ENCODE peak calls at places on chromosomes 5 and 9, in six cellular contexts. One of them, this sample, is unnamed.
A peak's percentile ranks its signal among the peaks of the same experiment; 100 is the strongest.

GRCh38 chr5:117682416-117682815 is 1107.8 kb upstream of the SEMA6A start:
- DNase-seq in AG09319: no peak
- DNase-seq in activated T-cell treated with anti-CD3 and anti-CD28 coated beads, Interleukin-2, amount 50 U/mL, for 24 hours: no peak
- DNase-seq in activated naive CD4-positive, alpha-beta T cell treated with Interleukin-2 at 50 U/mL for 16 hours: no peak
- DNase-seq in Calu3: no peak
- DNase-seq in NCI-H1092 treated with DMSO at 0.1 percent for 48 hours: no peak
- DNase-seq in this sample: peak; percentile 2

GRCh38 chr5:34914671-34915138 is 599 bp downstream of the RAD1 start:
- DNase-seq in AG09319: no peak
- DNase-seq in activated T-cell treated with anti-CD3 and anti-CD28 coated beads, Interleukin-2, amount 50 U/mL, for 24 hours: peak; percentile 60
- DNase-seq in activated naive CD4-positive, alpha-beta T cell treated with Interleukin-2 at 50 U/mL for 16 hours: peak; percentile 23
- DNase-seq in Calu3: no peak
- DNase-seq in NCI-H1092 treated with DMSO at 0.1 percent for 48 hours: no peak
- DNase-seq in this sample: peak; percentile 26

GRCh38 chr5:147460380-147460779 is 49.5 kb downstream of the DPYSL3 start:
- DNase-seq in AG09319: no peak
- DNase-seq in activated T-cell treated with anti-CD3 and anti-CD28 coated beads, Interleukin-2, amount 50 U/mL, for 24 hours: no peak
- DNase-seq in activated naive CD4-positive, alpha-beta T cell treated with Interleukin-2 at 50 U/mL for 16 hours: no peak
- DNase-seq in Calu3: no peak
- DNase-seq in NCI-H1092 treated with DMSO at 0.1 percent for 48 hours: no peak
- DNase-seq in this sample: no peak

GRCh38 chr5:91219803-91220371 is 163.2 kb downstream of the ARRDC3 start:
- DNase-seq in AG09319: no peak
- DNase-seq in activated T-cell treated with anti-CD3 and anti-CD28 coated beads, Interleukin-2, amount 50 U/mL, for 24 hours: peak; percentile 36
- DNase-seq in activated naive CD4-positive, alpha-beta T cell treated with Interleukin-2 at 50 U/mL for 16 hours: peak; percentile 29
- DNase-seq in Calu3: peak; percentile 56
- DNase-seq in NCI-H1092 treated with DMSO at 0.1 percent for 48 hours: no peak
- DNase-seq in this sample: peak; percentile 74

GRCh38 chr9:113322671-113323070 is 17.4 kb downstream of the WDR31 start:
- DNase-seq in AG09319: no peak
- DNase-seq in activated T-cell treated with anti-CD3 and anti-CD28 coated beads, Interleukin-2, amount 50 U/mL, for 24 hours: no peak
- DNase-seq in activated naive CD4-positive, alpha-beta T cell treated with Interleukin-2 at 50 U/mL for 16 hours: no peak
- DNase-seq in Calu3: no peak
- DNase-seq in NCI-H1092 treated with DMSO at 0.1 percent for 48 hours: no peak
- DNase-seq in this sample: no peak

GRCh38 chr5:107337281-107337680 is 333.5 kb downstream of the EFNA5 start:
- DNase-seq in AG09319: no peak
- DNase-seq in activated T-cell treated with anti-CD3 and anti-CD28 coated beads, Interleukin-2, amount 50 U/mL, for 24 hours: no peak
- DNase-seq in activated naive CD4-positive, alpha-beta T cell treated with Interleukin-2 at 50 U/mL for 16 hours: no peak
- DNase-seq in Calu3: no peak
- DNase-seq in NCI-H1092 treated with DMSO at 0.1 percent for 48 hours: no peak
- DNase-seq in this sample: no peak

GRCh38 chr5:142984016-142984415 is 213.8 kb downstream of the ARHGAP26 start:
- DNase-seq in AG09319: no peak
- DNase-seq in activated T-cell treated with anti-CD3 and anti-CD28 coated beads, Interleukin-2, amount 50 U/mL, for 24 hours: no peak
- DNase-seq in activated naive CD4-positive, alpha-beta T cell treated with Interleukin-2 at 50 U/mL for 16 hours: no peak
- DNase-seq in Calu3: no peak
- DNase-seq in NCI-H1092 treated with DMSO at 0.1 percent for 48 hours: no peak
- DNase-seq in this sample: no peak

GRCh38 chr9:91532325-91532724 is 108.7 kb upstream of the NFIL3 start:
- DNase-seq in AG09319: no peak
- DNase-seq in activated T-cell treated with anti-CD3 and anti-CD28 coated beads, Interleukin-2, amount 50 U/mL, for 24 hours: no peak
- DNase-seq in activated naive CD4-positive, alpha-beta T cell treated with Interleukin-2 at 50 U/mL for 16 hours: no peak
- DNase-seq in Calu3: no peak
- DNase-seq in NCI-H1092 treated with DMSO at 0.1 percent for 48 hours: no peak
- DNase-seq in this sample: peak; percentile 28

GRCh38 chr9:83304686-83305085 is 233.5 kb downstream of the FRMD3 start:
- DNase-seq in AG09319: peak; percentile 80
- DNase-seq in activated T-cell treated with anti-CD3 and anti-CD28 coated beads, Interleukin-2, amount 50 U/mL, for 24 hours: no peak
- DNase-seq in activated naive CD4-positive, alpha-beta T cell treated with Interleukin-2 at 50 U/mL for 16 hours: no peak
- DNase-seq in Calu3: no peak
- DNase-seq in NCI-H1092 treated with DMSO at 0.1 percent for 48 hours: peak; percentile 98
- DNase-seq in this sample: peak; percentile 98

GRCh38 chr5:103218164-103218563 is 40.4 kb upstream of the MACIR start:
- DNase-seq in AG09319: no peak
- DNase-seq in activated T-cell treated with anti-CD3 and anti-CD28 coated beads, Interleukin-2, amount 50 U/mL, for 24 hours: no peak
- DNase-seq in activated naive CD4-positive, alpha-beta T cell treated with Interleukin-2 at 50 U/mL for 16 hours: no peak
- DNase-seq in Calu3: no peak
- DNase-seq in NCI-H1092 treated with DMSO at 0.1 percent for 48 hours: no peak
- DNase-seq in this sample: peak; percentile 97

GRCh38 chr9:130535818-130536521 is 43.4 kb upstream of the FUBP3 start:
- DNase-seq in AG09319: peak; percentile 36
- DNase-seq in activated T-cell treated with anti-CD3 and anti-CD28 coated beads, Interleukin-2, amount 50 U/mL, for 24 hours: no peak
- DNase-seq in activated naive CD4-positive, alpha-beta T cell treated with Interleukin-2 at 50 U/mL for 16 hours: no peak
- DNase-seq in Calu3: no peak
- DNase-seq in NCI-H1092 treated with DMSO at 0.1 percent for 48 hours: peak; percentile 97
- DNase-seq in this sample: peak; percentile 37

GRCh38 chr9:105842023-105842644 is 147.8 kb downstream of the TMEM38B start:
- DNase-seq in AG09319: peak; percentile 0
- DNase-seq in activated T-cell treated with anti-CD3 and anti-CD28 coated beads, Interleukin-2, amount 50 U/mL, for 24 hours: no peak
- DNase-seq in activated naive CD4-positive, alpha-beta T cell treated with Interleukin-2 at 50 U/mL for 16 hours: no peak
- DNase-seq in Calu3: peak; percentile 43
- DNase-seq in NCI-H1092 treated with DMSO at 0.1 percent for 48 hours: peak; percentile 27
- DNase-seq in this sample: peak; percentile 60

GRCh38 chr9:89177021-89177400 is 1.6 kb downstream of the SHC3 start:
- DNase-seq in AG09319: no peak
- DNase-seq in activated T-cell treated with anti-CD3 and anti-CD28 coated beads, Interleukin-2, amount 50 U/mL, for 24 hours: no peak
- DNase-seq in activated naive CD4-positive, alpha-beta T cell treated with Interleukin-2 at 50 U/mL for 16 hours: no peak
- DNase-seq in Calu3: no peak
- DNase-seq in NCI-H1092 treated with DMSO at 0.1 percent for 48 hours: no peak
- DNase-seq in this sample: peak; percentile 69

GRCh38 chr5:180803181-180804128 is 849 bp upstream of the MGAT1 start:
- DNase-seq in AG09319: no peak
- DNase-seq in activated T-cell treated with anti-CD3 and anti-CD28 coated beads, Interleukin-2, amount 50 U/mL, for 24 hours: peak; percentile 89
- DNase-seq in activated naive CD4-positive, alpha-beta T cell treated with Interleukin-2 at 50 U/mL for 16 hours: peak; percentile 87
- DNase-seq in Calu3: no peak
- DNase-seq in NCI-H1092 treated with DMSO at 0.1 percent for 48 hours: no peak
- DNase-seq in this sample: peak; percentile 32

GRCh38 chr9:136947955-136948510 is 3.0 kb downstream of the C8G start:
- DNase-seq in AG09319: no peak
- DNase-seq in activated T-cell treated with anti-CD3 and anti-CD28 coated beads, Interleukin-2, amount 50 U/mL, for 24 hours: no peak
- DNase-seq in activated naive CD4-positive, alpha-beta T cell treated with Interleukin-2 at 50 U/mL for 16 hours: no peak
- DNase-seq in Calu3: peak; percentile 65
- DNase-seq in NCI-H1092 treated with DMSO at 0.1 percent for 48 hours: peak; percentile 30
- DNase-seq in this sample: peak; percentile 46

GRCh38 chr9:110669439-110669838 is 848 bp downstream of the MUSK start:
- DNase-seq in AG09319: no peak
- DNase-seq in activated T-cell treated with anti-CD3 and anti-CD28 coated beads, Interleukin-2, amount 50 U/mL, for 24 hours: no peak
- DNase-seq in activated naive CD4-positive, alpha-beta T cell treated with Interleukin-2 at 50 U/mL for 16 hours: no peak
- DNase-seq in Calu3: no peak
- DNase-seq in NCI-H1092 treated with DMSO at 0.1 percent for 48 hours: no peak
- DNase-seq in this sample: peak; percentile 64

GRCh38 chr5:60583598-60583997 is 116.4 kb downstream of the DEPDC1B start:
- DNase-seq in AG09319: no peak
- DNase-seq in activated T-cell treated with anti-CD3 and anti-CD28 coated beads, Interleukin-2, amount 50 U/mL, for 24 hours: no peak
- DNase-seq in activated naive CD4-positive, alpha-beta T cell treated with Interleukin-2 at 50 U/mL for 16 hours: no peak
- DNase-seq in Calu3: no peak
- DNase-seq in NCI-H1092 treated with DMSO at 0.1 percent for 48 hours: no peak
- DNase-seq in this sample: peak; percentile 15

GRCh38 chr9:110655723-110656641 is 12.6 kb upstream of the MUSK start:
- DNase-seq in AG09319: peak; percentile 53
- DNase-seq in activated T-cell treated with anti-CD3 and anti-CD28 coated beads, Interleukin-2, amount 50 U/mL, for 24 hours: no peak
- DNase-seq in activated naive CD4-positive, alpha-beta T cell treated with Interleukin-2 at 50 U/mL for 16 hours: no peak
- DNase-seq in Calu3: no peak
- DNase-seq in NCI-H1092 treated with DMSO at 0.1 percent for 48 hours: no peak
- DNase-seq in this sample: peak; percentile 82

GRCh38 chr5:36172593-36172992 is 20.7 kb downstream of the SKP2 start:
- DNase-seq in AG09319: no peak
- DNase-seq in activated T-cell treated with anti-CD3 and anti-CD28 coated beads, Interleukin-2, amount 50 U/mL, for 24 hours: no peak
- DNase-seq in activated naive CD4-positive, alpha-beta T cell treated with Interleukin-2 at 50 U/mL for 16 hours: no peak
- DNase-seq in Calu3: no peak
- DNase-seq in NCI-H1092 treated with DMSO at 0.1 percent for 48 hours: no peak
- DNase-seq in this sample: no peak

GRCh38 chr5:37248387-37248969 is 698 bp downstream of the CPLANE1 start:
- DNase-seq in AG09319: no peak
- DNase-seq in activated T-cell treated with anti-CD3 and anti-CD28 coated beads, Interleukin-2, amount 50 U/mL, for 24 hours: no peak
- DNase-seq in activated naive CD4-positive, alpha-beta T cell treated with Interleukin-2 at 50 U/mL for 16 hours: no peak
- DNase-seq in Calu3: no peak
- DNase-seq in NCI-H1092 treated with DMSO at 0.1 percent for 48 hours: no peak
- DNase-seq in this sample: peak; percentile 38

GRCh38 chr9:109335121-109335520 is 14.3 kb upstream of the EPB41L4B start:
- DNase-seq in AG09319: no peak
- DNase-seq in activated T-cell treated with anti-CD3 and anti-CD28 coated beads, Interleukin-2, amount 50 U/mL, for 24 hours: no peak
- DNase-seq in activated naive CD4-positive, alpha-beta T cell treated with Interleukin-2 at 50 U/mL for 16 hours: no peak
- DNase-seq in Calu3: no peak
- DNase-seq in NCI-H1092 treated with DMSO at 0.1 percent for 48 hours: no peak
- DNase-seq in this sample: no peak

GRCh38 chr5:135877570-135878155 is 18.0 kb downstream of the IL9 start:
- DNase-seq in AG09319: no peak
- DNase-seq in activated T-cell treated with anti-CD3 and anti-CD28 coated beads, Interleukin-2, amount 50 U/mL, for 24 hours: no peak
- DNase-seq in activated naive CD4-positive, alpha-beta T cell treated with Interleukin-2 at 50 U/mL for 16 hours: no peak
- DNase-seq in Calu3: no peak
- DNase-seq in NCI-H1092 treated with DMSO at 0.1 percent for 48 hours: no peak
- DNase-seq in this sample: no peak

GRCh38 chr9:129081388-129081889 is 528 bp downstream of the DOLPP1 start:
- DNase-seq in AG09319: no peak
- DNase-seq in activated T-cell treated with anti-CD3 and anti-CD28 coated beads, Interleukin-2, amount 50 U/mL, for 24 hours: no peak
- DNase-seq in activated naive CD4-positive, alpha-beta T cell treated with Interleukin-2 at 50 U/mL for 16 hours: no peak
- DNase-seq in Calu3: no peak
- DNase-seq in NCI-H1092 treated with DMSO at 0.1 percent for 48 hours: peak; percentile 42
- DNase-seq in this sample: no peak

GRCh38 chr5:88488566-88488965 is 219.9 kb upstream of the TMEM161B start:
- DNase-seq in AG09319: no peak
- DNase-seq in activated T-cell treated with anti-CD3 and anti-CD28 coated beads, Interleukin-2, amount 50 U/mL, for 24 hours: no peak
- DNase-seq in activated naive CD4-positive, alpha-beta T cell treated with Interleukin-2 at 50 U/mL for 16 hours: no peak
- DNase-seq in Calu3: no peak
- DNase-seq in NCI-H1092 treated with DMSO at 0.1 percent for 48 hours: no peak
- DNase-seq in this sample: no peak

GRCh38 chr9:18296702-18297531 is 177.0 kb upstream of the ADAMTSL1 start:
- DNase-seq in AG09319: peak; percentile 27
- DNase-seq in activated T-cell treated with anti-CD3 and anti-CD28 coated beads, Interleukin-2, amount 50 U/mL, for 24 hours: no peak
- DNase-seq in activated naive CD4-positive, alpha-beta T cell treated with Interleukin-2 at 50 U/mL for 16 hours: no peak
- DNase-seq in Calu3: no peak
- DNase-seq in NCI-H1092 treated with DMSO at 0.1 percent for 48 hours: no peak
- DNase-seq in this sample: peak; percentile 60

GRCh38 chr5:16663848-16664247 is 47.1 kb upstream of the RETREG1 start:
- DNase-seq in AG09319: no peak
- DNase-seq in activated T-cell treated with anti-CD3 and anti-CD28 coated beads, Interleukin-2, amount 50 U/mL, for 24 hours: no peak
- DNase-seq in activated naive CD4-positive, alpha-beta T cell treated with Interleukin-2 at 50 U/mL for 16 hours: no peak
- DNase-seq in Calu3: no peak
- DNase-seq in NCI-H1092 treated with DMSO at 0.1 percent for 48 hours: no peak
- DNase-seq in this sample: no peak

GRCh38 chr9:81394816-81395215 is 294.5 kb downstream of the TLE1 start:
- DNase-seq in AG09319: no peak
- DNase-seq in activated T-cell treated with anti-CD3 and anti-CD28 coated beads, Interleukin-2, amount 50 U/mL, for 24 hours: no peak
- DNase-seq in activated naive CD4-positive, alpha-beta T cell treated with Interleukin-2 at 50 U/mL for 16 hours: no peak
- DNase-seq in Calu3: no peak
- DNase-seq in NCI-H1092 treated with DMSO at 0.1 percent for 48 hours: peak; percentile 69
- DNase-seq in this sample: no peak

GRCh38 chr9:133362359-133363044 is 6.2 kb downstream of the SURF2 start:
- DNase-seq in AG09319: no peak
- DNase-seq in activated T-cell treated with anti-CD3 and anti-CD28 coated beads, Interleukin-2, amount 50 U/mL, for 24 hours: no peak
- DNase-seq in activated naive CD4-positive, alpha-beta T cell treated with Interleukin-2 at 50 U/mL for 16 hours: no peak
- DNase-seq in Calu3: no peak
- DNase-seq in NCI-H1092 treated with DMSO at 0.1 percent for 48 hours: no peak
- DNase-seq in this sample: peak; percentile 34

GRCh38 chr5:83474986-83475385 is 3.4 kb downstream of the VCAN start:
- DNase-seq in AG09319: no peak
- DNase-seq in activated T-cell treated with anti-CD3 and anti-CD28 coated beads, Interleukin-2, amount 50 U/mL, for 24 hours: no peak
- DNase-seq in activated naive CD4-positive, alpha-beta T cell treated with Interleukin-2 at 50 U/mL for 16 hours: no peak
- DNase-seq in Calu3: peak; percentile 16
- DNase-seq in NCI-H1092 treated with DMSO at 0.1 percent for 48 hours: no peak
- DNase-seq in this sample: no peak

GRCh38 chr5:107478068-107478641 is 192.6 kb downstream of the EFNA5 start:
- DNase-seq in AG09319: no peak
- DNase-seq in activated T-cell treated with anti-CD3 and anti-CD28 coated beads, Interleukin-2, amount 50 U/mL, for 24 hours: no peak
- DNase-seq in activated naive CD4-positive, alpha-beta T cell treated with Interleukin-2 at 50 U/mL for 16 hours: no peak
- DNase-seq in Calu3: no peak
- DNase-seq in NCI-H1092 treated with DMSO at 0.1 percent for 48 hours: no peak
- DNase-seq in this sample: no peak

GRCh38 chr9:126693428-126693931 is 79.8 kb downstream of the LMX1B start:
- DNase-seq in AG09319: no peak
- DNase-seq in activated T-cell treated with anti-CD3 and anti-CD28 coated beads, Interleukin-2, amount 50 U/mL, for 24 hours: no peak
- DNase-seq in activated naive CD4-positive, alpha-beta T cell treated with Interleukin-2 at 50 U/mL for 16 hours: no peak
- DNase-seq in Calu3: no peak
- DNase-seq in NCI-H1092 treated with DMSO at 0.1 percent for 48 hours: no peak
- DNase-seq in this sample: no peak

GRCh38 chr5:61277190-61277589 is 54.9 kb upstream of the ZSWIM6 start:
- DNase-seq in AG09319: peak; percentile 14
- DNase-seq in activated T-cell treated with anti-CD3 and anti-CD28 coated beads, Interleukin-2, amount 50 U/mL, for 24 hours: no peak
- DNase-seq in activated naive CD4-positive, alpha-beta T cell treated with Interleukin-2 at 50 U/mL for 16 hours: no peak
- DNase-seq in Calu3: no peak
- DNase-seq in NCI-H1092 treated with DMSO at 0.1 percent for 48 hours: no peak
- DNase-seq in this sample: peak; percentile 75

GRCh38 chr9:91710148-91710547 is 239.9 kb downstream of the ROR2 start:
- DNase-seq in AG09319: no peak
- DNase-seq in activated T-cell treated with anti-CD3 and anti-CD28 coated beads, Interleukin-2, amount 50 U/mL, for 24 hours: no peak
- DNase-seq in activated naive CD4-positive, alpha-beta T cell treated with Interleukin-2 at 50 U/mL for 16 hours: no peak
- DNase-seq in Calu3: no peak
- DNase-seq in NCI-H1092 treated with DMSO at 0.1 percent for 48 hours: no peak
- DNase-seq in this sample: no peak